ENCODE peak calls at places on chromosomes 2 and 18, in five cellular contexts. O, U, Y, W and J are unnamed samples.
A peak's percentile ranks its signal among the peaks of the same experiment; 100 is the strongest.

GRCh38 chr2:25587361-25587760 is 86.0 kb downstream of the DTNB start:
- DNase-seq in O (no peak), U (no peak), Y (no peak), W (no peak), J (no peak)

GRCh38 chr2:123688504-123688903 is 336.6 kb upstream of the CNTNAP5 start:
- DNase-seq in O (no peak), U (no peak), Y (no peak), W (no peak), J (no peak)

GRCh38 chr2:135124924-135125886 is 73.1 kb downstream of the RAB3GAP1 start:
- DNase-seq in O (no peak), U (peak; percentile 40), Y (no peak), W (no peak), J (no peak)

GRCh38 chr18:5962362-5962761 is 67.0 kb upstream of the TMEM200C start:
- DNase-seq in O (no peak), U (no peak), Y (no peak), W (no peak), J (no peak)

GRCh38 chr2:135785032-135785431 is 43.4 kb downstream of the UBXN4 start:
- DNase-seq in O (no peak), U (no peak), Y (peak; percentile 45), W (no peak), J (no peak)

GRCh38 chr18:32669549-32670165 is 103.2 kb downstream of the KLHL14 start:
- DNase-seq in O (no peak), U (peak; percentile 5), Y (peak; percentile 9), W (no peak), J (peak; percentile 61)

GRCh38 chr2:149885946-149886345 is 298.4 kb upstream of the MMADHC start:
- DNase-seq in O (no peak), U (no peak), Y (no peak), W (no peak), J (no peak)

GRCh38 chr2:29014811-29015414 is 33.8 kb downstream of the TOGARAM2 start:
- DNase-seq in O (no peak), U (no peak), Y (no peak), W (peak; percentile 28), J (no peak)

GRCh38 chr2:42369551-42370229 is 8.7 kb upstream of the COX7A2L start:
- DNase-seq in O (no peak), U (no peak), Y (no peak), W (no peak), J (no peak)

GRCh38 chr18:76348267-76349066 is 146.6 kb downstream of the ZNF516 start:
- DNase-seq in O (no peak), U (no peak), Y (peak; percentile 81), W (no peak), J (no peak)

GRCh38 chr2:105397959-105398521 is 811 bp downstream of the FHL2 start:
- DNase-seq in O (no peak), U (no peak), Y (no peak), W (no peak), J (no peak)

GRCh38 chr2:155442755-155443372 is 744.4 kb downstream of the KCNJ3 start:
- DNase-seq in O (no peak), U (no peak), Y (no peak), W (no peak), J (no peak)

GRCh38 chr2:111119847-111120252 is 864 bp upstream of the BCL2L11 start:
- DNase-seq in O (no peak), U (no peak), Y (no peak), W (no peak), J (no peak)

GRCh38 chr2:136117391-136117841 is 533 bp downstream of the CXCR4 start:
- DNase-seq in O (no peak), U (peak; percentile 52), Y (no peak), W (no peak), J (peak; percentile 55)

GRCh38 chr2:159126653-159127052 is 158.2 kb downstream of the TANC1 start:
- DNase-seq in O (no peak), U (no peak), Y (no peak), W (no peak), J (no peak)

GRCh38 chr2:8550932-8551621 is 130.8 kb upstream of the ID2 start:
- DNase-seq in O (no peak), U (no peak), Y (no peak), W (no peak), J (no peak)

GRCh38 chr2:72032481-72033041 is 115.1 kb downstream of the CYP26B1 start:
- DNase-seq in O (no peak), U (no peak), Y (no peak), W (no peak), J (no peak)

GRCh38 chr2:58045580-58046334 is 849 bp upstream of the VRK2 start:
- DNase-seq in O (no peak), U (no peak), Y (no peak), W (no peak), J (no peak)

GRCh38 chr18:3966985-3967856 is 487.9 kb downstream of the DLGAP1 start:
- DNase-seq in O (no peak), U (peak; percentile 89), Y (no peak), W (no peak), J (peak; percentile 78)

GRCh38 chr2:7726989-7727388 is 809.8 kb downstream of the RNF144A start:
- DNase-seq in O (no peak), U (no peak), Y (no peak), W (no peak), J (no peak)

GRCh38 chr2:27212626-27213471 is 781 bp upstream of the SLC5A6 start:
- DNase-seq in O (no peak), U (peak; percentile 19), Y (peak; percentile 55), W (peak; percentile 53), J (peak; percentile 41)

GRCh38 chr18:44229693-44230108 is 451.0 kb upstream of the SETBP1 start:
- DNase-seq in O (no peak), U (no peak), Y (no peak), W (no peak), J (no peak)
- H3K4me2 ChIP-seq in O (no peak overlapping the region), U (no peak overlapping the region), Y (no peak overlapping the region), W (no peak overlapping the region), J (no peak overlapping the region)

DNA sequence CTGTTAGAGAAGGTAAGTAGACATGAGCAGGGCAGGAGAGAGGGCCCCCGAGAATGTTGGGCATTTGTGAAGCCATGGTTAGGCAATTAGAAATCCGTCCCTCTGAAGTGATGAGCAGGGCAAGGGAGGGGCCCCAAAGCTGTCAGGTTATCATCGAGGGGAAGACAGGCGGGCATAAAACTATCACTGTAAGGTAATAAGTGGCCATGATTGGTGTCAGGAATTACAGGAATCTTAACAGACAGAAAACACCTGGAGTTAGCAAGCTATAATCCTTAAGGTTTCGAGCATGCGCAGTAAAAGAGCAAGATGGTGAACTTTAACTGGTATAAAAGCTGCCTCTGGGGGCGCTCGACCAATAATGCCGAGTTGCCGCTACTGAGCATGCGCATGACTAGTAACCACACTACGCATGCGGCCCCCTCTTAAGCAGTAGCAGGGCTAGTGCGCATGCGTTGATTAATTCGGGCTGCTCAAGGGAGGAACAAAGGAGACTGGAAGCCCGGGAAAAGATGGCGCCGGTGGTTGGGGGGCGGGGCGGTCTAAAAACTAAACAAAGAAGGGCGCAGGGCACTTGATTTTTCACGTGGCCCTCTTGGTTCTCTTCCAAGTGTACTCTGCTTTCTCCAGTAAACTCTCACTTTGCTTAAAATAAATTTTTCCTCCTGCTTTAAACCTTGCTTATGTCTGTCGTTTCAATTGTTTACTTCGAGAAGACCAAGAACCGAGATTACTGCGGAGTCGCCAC is 5.5 kb downstream of the XRCC5 start:
- DNase-seq in O (peak; percentile 94), U (peak; percentile 99), Y (peak; percentile 100), W (peak; percentile 98), J (peak; percentile 100)
- H3K4me1 ChIP-seq in O (peaks cover 29% of the 10 kb centered on the region), U (peaks cover 30% of the 10 kb centered on the region), Y (peaks cover 68% of the 10 kb centered on the region), W (peaks cover 3% of the 10 kb centered on the region), J (peaks cover 12% of the 10 kb centered on the region)

DNA sequence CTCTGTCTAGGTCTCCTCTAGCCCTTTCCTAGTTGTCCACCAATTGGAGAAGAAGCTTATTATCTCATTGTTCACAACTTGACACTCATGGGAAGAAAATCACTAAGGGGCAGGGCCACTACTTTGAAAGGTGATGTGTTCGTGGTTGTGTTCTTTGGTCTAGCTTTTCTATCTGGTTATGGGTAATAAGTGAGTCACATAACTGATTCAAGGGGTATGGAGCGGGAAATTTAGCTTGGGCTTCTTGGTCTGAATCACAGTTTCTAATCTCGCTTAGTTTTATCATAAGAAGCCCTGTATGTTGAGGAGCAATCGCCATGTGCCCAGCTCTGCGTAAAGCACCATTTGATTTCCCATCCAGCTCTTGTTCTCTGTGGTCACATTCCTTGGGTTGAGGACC is 18.7 kb upstream of the DYTN start:
- DNase-seq in O (no peak), U (no peak), Y (no peak), W (no peak), J (no peak)
- TF ChIP-seq JUNB in O (no peak), U (no peak), Y (no peak), W (no peak), J (no peak)

GRCh38 chr18:62420513-62421209 is 95.6 kb downstream of the TNFRSF11A start:
- DNase-seq in O (peak; percentile 62), U (peak; percentile 69), Y (peak; percentile 85), W (peak; percentile 81), J (no peak)
- H3K4me2 ChIP-seq in O (peak overlapping the region; percentile 76), U (peak overlapping the region; percentile 60), Y (peak overlapping the region; percentile 79), W (peak overlapping the region; percentile 59), J (no peak overlapping the region)

GRCh38 chr2:177668617-177669016 is 276.0 kb downstream of the AGPS start:
- DNase-seq in O (no peak), U (no peak), Y (no peak), W (no peak), J (no peak)

GRCh38 chr2:177665948-177666347 is 273.4 kb downstream of the AGPS start:
- DNase-seq in O (no peak), U (no peak), Y (no peak), W (no peak), J (no peak)

GRCh38 chr2:177665328-177665727 is 272.8 kb downstream of the AGPS start:
- DNase-seq in O (no peak), U (no peak), Y (no peak), W (no peak), J (no peak)

GRCh38 chr2:177667626-177668025 is 275.1 kb downstream of the AGPS start:
- DNase-seq in O (no peak), U (peak; percentile 23), Y (no peak), W (no peak), J (no peak)

DNA sequence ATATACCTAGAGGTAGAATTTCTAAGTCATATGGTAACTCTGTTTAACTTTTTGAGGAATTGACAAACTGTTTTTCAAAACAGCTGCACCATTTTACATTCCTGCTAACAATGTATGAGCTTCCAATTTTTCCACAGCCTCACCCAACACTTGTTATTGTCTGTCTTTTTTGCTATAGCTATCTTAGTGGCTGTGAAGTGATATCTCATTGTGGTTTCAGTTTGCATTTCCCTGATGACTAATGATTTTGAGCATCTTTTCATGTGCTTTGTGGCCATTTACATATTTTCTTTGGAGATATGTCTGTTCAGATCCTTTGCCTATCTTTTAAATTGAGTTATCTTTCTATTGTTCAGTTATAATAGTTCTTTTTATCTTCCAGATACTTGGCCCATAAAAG is 273.8 kb downstream of the AGPS start:
- DNase-seq in O (no peak), U (no peak), Y (no peak), W (no peak), J (no peak)
- H3K4me1 ChIP-seq in O (no peaks in the 10 kb centered on the region), U (no peaks in the 10 kb centered on the region), Y (no peaks in the 10 kb centered on the region), W (no peaks in the 10 kb centered on the region), J (peaks cover 8% of the 10 kb centered on the region)